ENCODE peak calls at places on chromosomes 13 and 19, in nine cellular contexts. Y is HS-27A; C is left lung; E is mesenteric fat pad; R is stimulated activated naive CD4-positive, alpha-beta T cell; S is A549; T is GM18507; K is AG08395; F is ecto neural progenitor cell. B is an unnamed sample.

GRCh38 chr13:93824286-93824685 is 597.7 kb downstream of the GPC6 start:
- DNase-seq in K (no peak), S (no peak), C (no peak), R (no peak), F (no peak), T (no peak), E (no peak), Y (no peak), B (no peak)

GRCh38 chr19:16456652-16457194 is 15.0 kb downstream of the EPS15L1 start:
- DNase-seq in K (no peak), E (no peak), S (no peak), Y (no peak), R (no peak), T (no peak), F (no peak), C (no peak), B (no peak)

GRCh38 chr13:43077446-43077845 is 54.1 kb downstream of the DNAJC15 start:
- DNase-seq in F (no peak), E (no peak), K (no peak), S (no peak), R (no peak), C (no peak), T (no peak), Y (no peak), B (no peak)

GRCh38 chr19:37413243-37414084 is 42.6 kb downstream of the ZNF527 start:
- DNase-seq in R (no peak), Y (no peak), C (no peak), K (no peak), T (no peak), E (no peak), F (no peak), S (peak), B (no peak)

GRCh38 chr19:14112809-14113385 is 4.7 kb downstream of the PRKACA start:
- DNase-seq in E (no peak), R (no peak), F (no peak), C (no peak), Y (no peak), T (no peak), K (peak), S (no peak), B (no peak)

GRCh38 chr13:98172570-98173405 is 4.3 kb downstream of the RNF113B start:
- DNase-seq in K (peak), S (no peak), Y (no peak), E (no peak), F (no peak), R (no peak), T (no peak), C (no peak), B (no peak)

GRCh38 chr19:10503002-10503789 is at the start of gene KEAP1:
- DNase-seq in E (no peak), S (peak), F (peak), T (no peak), K (peak), Y (no peak), C (peak), R (no peak), B (peak)

GRCh38 chr19:15062036-15062435 is 12.8 kb downstream of the CASP14 start:
- DNase-seq in R (no peak), Y (no peak), C (no peak), S (no peak), K (no peak), E (no peak), F (no peak), T (no peak), B (no peak)

GRCh38 chr19:45567609-45568008 is 17.0 kb downstream of the OPA3 start:
- DNase-seq in F (no peak), E (no peak), S (no peak), Y (no peak), R (no peak), C (no peak), T (no peak), K (no peak), B (no peak)